ENCODE peak calls at places on chromosomes 5 and 9, in seven cellular contexts. P, T, U, V, R, A and O are unnamed samples.

GRCh38 chr9:89036862-89037261 is 45.6 kb downstream of the S1PR3 start:
- ATAC-seq in P (peak), T (peak), U (no peak), V (peak), R (no peak), A (no peak), O (no peak)

GRCh38 chr5:140366770-140367630 is 7.0 kb downstream of the SLC4A9 start:
- ATAC-seq in P (no peak), T (no peak), U (no peak), V (no peak), R (peak), A (no peak), O (no peak)

GRCh38 chr5:139148306-139148705 is 49.9 kb downstream of the SIL1 start:
- ATAC-seq in P (no peak), T (peak), U (no peak), V (no peak), R (no peak), A (no peak), O (no peak)

GRCh38 chr9:36007309-36007708 is 29.4 kb upstream of the RECK start:
- ATAC-seq in P (no peak), T (no peak), U (no peak), V (no peak), R (no peak), A (no peak), O (peak)

GRCh38 chr5:57939335-57939734 is 456.7 kb upstream of the ACTBL2 start:
- ATAC-seq in P (no peak), T (no peak), U (no peak), V (no peak), R (no peak), A (no peak), O (no peak)

GRCh38 chr9:100937377-100937776 is 91.2 kb upstream of the PLPPR1 start:
- ATAC-seq in P (no peak), T (no peak), U (no peak), V (no peak), R (no peak), A (no peak), O (no peak)

GRCh38 chr9:27462434-27462833 is 61.7 kb upstream of the IFNK start:
- ATAC-seq in P (no peak), T (no peak), U (no peak), V (no peak), R (peak), A (no peak), O (no peak)

GRCh38 chr5:74040065-74040551 is 414.1 kb downstream of the ARHGEF28 start:
- ATAC-seq in P (peak), T (no peak), U (no peak), V (peak), R (no peak), A (no peak), O (no peak)

GRCh38 chr5:57007349-57007748 is 55.4 kb upstream of the MIER3 start:
- ATAC-seq in P (no peak), T (no peak), U (no peak), V (no peak), R (no peak), A (no peak), O (peak)

GRCh38 chr5:74530316-74530917 is 110.1 kb downstream of the ENC1 start:
- ATAC-seq in P (no peak), T (no peak), U (no peak), V (no peak), R (no peak), A (no peak), O (no peak)

GRCh38 chr5:143064661-143065060 is 294.5 kb downstream of the ARHGAP26 start:
- ATAC-seq in P (no peak), T (no peak), U (no peak), V (peak), R (no peak), A (no peak), O (no peak)

GRCh38 chr9:124779368-124780059 is 2.6 kb downstream of the OLFML2A start:
- ATAC-seq in P (peak), T (no peak), U (no peak), V (peak), R (peak), A (peak), O (no peak)

GRCh38 chr9:110081395-110081794 is 126.6 kb downstream of the C9orf152 start:
- ATAC-seq in P (peak), T (peak), U (no peak), V (no peak), R (no peak), A (peak), O (no peak)